ENCODE peak calls at places on chromosomes 11 and 22, in five cellular contexts. X is colonic mucosa, O is gastrocnemius medialis, Q is occipital lobe, E is fibroblast of the aortic adventitia. F is an unnamed sample.

GRCh38 chr22:32378703-32379272 is 21.1 kb downstream of the RFPL3 start:
- DNase-seq in X (peak; percentile 38), O (no peak), Q (peak; percentile 31), E (no peak), F (peak; percentile 22)

GRCh38 chr11:113392522-113392921 is 4.9 kb downstream of the ANKK1 start:
- DNase-seq in X (no peak), O (no peak), Q (no peak), E (no peak), F (no peak)

GRCh38 chr22:49136041-49136815 is 691.4 kb downstream of the BRD1 start:
- DNase-seq in X (no peak), O (no peak), Q (no peak), E (no peak), F (no peak)

GRCh38 chr11:15635501-15635900 is 520.8 kb downstream of the INSC start:
- DNase-seq in X (no peak), O (no peak), Q (no peak), E (no peak), F (no peak)

GRCh38 chr11:2886191-2886894 is 768 bp upstream of the CDKN1C start:
- DNase-seq in X (no peak), O (no peak), Q (no peak), E (peak; percentile 13), F (no peak)

GRCh38 chr22:23012081-23012622 is 58.2 kb upstream of the GNAZ start:
- DNase-seq in X (no peak), O (no peak), Q (no peak), E (no peak), F (no peak)

GRCh38 chr11:75714211-75714610 is 3.4 kb upstream of the MOGAT2 start:
- DNase-seq in X (peak; percentile 71), O (no peak), Q (no peak), E (no peak), F (peak; percentile 43)

GRCh38 chr11:126115253-126115540 is 52.5 kb upstream of the CDON start:
- DNase-seq in X (peak; percentile 47), O (peak; percentile 82), Q (no peak), E (peak; percentile 34), F (peak; percentile 71)

GRCh38 chr11:45930951-45931563 is 8.6 kb downstream of the LARGE2 start:
- DNase-seq in X (no peak), O (no peak), Q (no peak), E (no peak), F (no peak)

GRCh38 chr11:103878646-103879045 is 157.8 kb upstream of the DDI1 start:
- DNase-seq in X (no peak), O (peak; percentile 39), Q (no peak), E (no peak), F (no peak)

GRCh38 chr11:69576069-69576782 is 64.7 kb upstream of the CCND1 start:
- DNase-seq in X (no peak), O (no peak), Q (no peak), E (no peak), F (no peak)

GRCh38 chr11:62688481-62688880 is 849 bp downstream of the LRRN4CL start:
- DNase-seq in X (no peak), O (no peak), Q (no peak), E (peak; percentile 39), F (no peak)

GRCh38 chr11:17954395-17955252 is 58.2 kb downstream of the SERGEF start:
- DNase-seq in X (no peak), O (peak; percentile 78), Q (peak; percentile 35), E (peak; percentile 29), F (no peak)

GRCh38 chr22:19743626-19744025 is 17.0 kb upstream of the TBX1 start:
- DNase-seq in X (no peak), O (no peak), Q (no peak), E (no peak), F (no peak)

GRCh38 chr22:26286091-26286780 is 117.0 kb downstream of the SEZ6L start:
- DNase-seq in X (no peak), O (no peak), Q (no peak), E (no peak), F (no peak)